ENCODE peak calls at places on chromosomes 5 and 9, in four cellular contexts. One of them, this sample, is unnamed.
A peak's percentile ranks its signal among the peaks of the same experiment; 100 is the strongest.

GRCh38 chr5:130231786-130232185 is 327.5 kb downstream of the CHSY3 start:
- DNase-seq in fibroblast of villous mesenchyme: no peak
- DNase-seq in NCI-H2029 treated with DMSO at 0.1 percent for 48 hours: no peak
- DNase-seq in pancreas: no peak
- DNase-seq in this sample: no peak

GRCh38 chr5:36728697-36729543 is 122.5 kb downstream of the SLC1A3 start:
- DNase-seq in fibroblast of villous mesenchyme: peak; percentile 68
- DNase-seq in NCI-H2029 treated with DMSO at 0.1 percent for 48 hours: peak; percentile 71
- DNase-seq in pancreas: no peak
- DNase-seq in this sample: peak; percentile 38

GRCh38 chr5:9288234-9288633 is 257.6 kb downstream of the SEMA5A start:
- DNase-seq in fibroblast of villous mesenchyme: no peak
- DNase-seq in NCI-H2029 treated with DMSO at 0.1 percent for 48 hours: no peak
- DNase-seq in pancreas: no peak
- DNase-seq in this sample: no peak

GRCh38 chr9:125141251-125141650 is 2.1 kb downstream of the SCAI start:
- DNase-seq in fibroblast of villous mesenchyme: no peak
- DNase-seq in NCI-H2029 treated with DMSO at 0.1 percent for 48 hours: no peak
- DNase-seq in pancreas: no peak
- DNase-seq in this sample: no peak

GRCh38 chr9:84153885-84154284 is 173.3 kb downstream of the RMI1 start:
- DNase-seq in fibroblast of villous mesenchyme: peak; percentile 11
- DNase-seq in NCI-H2029 treated with DMSO at 0.1 percent for 48 hours: no peak
- DNase-seq in pancreas: no peak
- DNase-seq in this sample: no peak

GRCh38 chr5:180396931-180397330 is 43.8 kb upstream of the GFPT2 start:
- DNase-seq in fibroblast of villous mesenchyme: no peak
- DNase-seq in NCI-H2029 treated with DMSO at 0.1 percent for 48 hours: no peak
- DNase-seq in pancreas: no peak
- DNase-seq in this sample: no peak

GRCh38 chr5:36530249-36530648 is 76.2 kb upstream of the SLC1A3 start:
- DNase-seq in fibroblast of villous mesenchyme: no peak
- DNase-seq in NCI-H2029 treated with DMSO at 0.1 percent for 48 hours: no peak
- DNase-seq in pancreas: no peak
- DNase-seq in this sample: no peak

GRCh38 chr9:131892890-131893289 is 153.0 kb upstream of the RAPGEF1 start:
- DNase-seq in fibroblast of villous mesenchyme: no peak
- DNase-seq in NCI-H2029 treated with DMSO at 0.1 percent for 48 hours: no peak
- DNase-seq in pancreas: no peak
- DNase-seq in this sample: no peak

GRCh38 chr9:8156336-8156735 is 356.8 kb upstream of the DMAC1 start:
- DNase-seq in fibroblast of villous mesenchyme: no peak
- DNase-seq in NCI-H2029 treated with DMSO at 0.1 percent for 48 hours: no peak
- DNase-seq in pancreas: no peak
- DNase-seq in this sample: no peak

GRCh38 chr5:147504001-147504400 is 5.9 kb downstream of the DPYSL3 start:
- DNase-seq in fibroblast of villous mesenchyme: peak; percentile 58
- DNase-seq in NCI-H2029 treated with DMSO at 0.1 percent for 48 hours: no peak
- DNase-seq in pancreas: no peak
- DNase-seq in this sample: no peak

This sample was measured in amniotic stem cell.